ENCODE peak calls at places on chromosome 4, in six cellular contexts. X is K562, R is endothelial cell of umbilical vein, Q is HepG2, F is H1, U is GM12878. H is an unnamed sample.

GRCh38 chr4:26510334-26510705 is 20.0 kb upstream of the CCKAR start:
- DNase-seq in X (no peak), R (no peak), Q (no peak), F (no peak), U (no peak), H (no peak)

GRCh38 chr4:80361329-80361900 is 25.9 kb downstream of the CFAP299 start:
- DNase-seq in X (no peak), R (peak), Q (peak), F (no peak), U (no peak), H (peak)

GRCh38 chr4:146450524-146450923 is 71.2 kb downstream of the SLC10A7 start:
- DNase-seq in X (no peak), R (no peak), Q (no peak), F (no peak), U (no peak), H (no peak)

GRCh38 chr4:74933562-74934015 is 673 bp downstream of the PARM1 start:
- DNase-seq in X (no peak), R (peak), Q (no peak), F (no peak), U (no peak), H (no peak)

GRCh38 chr4:65139998-65140397 is 530.3 kb downstream of the EPHA5 start:
- DNase-seq in X (no peak), R (no peak), Q (no peak), F (no peak), U (no peak), H (no peak)

GRCh38 chr4:10173039-10173753 is 56.6 kb upstream of the WDR1 start:
- DNase-seq in X (peak), R (peak), Q (no peak), F (no peak), U (no peak), H (no peak)

GRCh38 chr4:70908993-70909556 is 6.9 kb downstream of the MOB1B start:
- DNase-seq in X (no peak), R (no peak), Q (no peak), F (no peak), U (no peak), H (no peak)

GRCh38 chr4:3303840-3304715 is 11.3 kb downstream of the RGS12 start:
- DNase-seq in X (no peak), R (no peak), Q (no peak), F (no peak), U (no peak), H (no peak)

GRCh38 chr4:155952546-155952945 is 1.1 kb downstream of the CTSO start:
- DNase-seq in X (no peak), R (peak), Q (no peak), F (no peak), U (no peak), H (no peak)

GRCh38 chr4:106421441-106422296 is 53.1 kb upstream of the GIMD1 start:
- DNase-seq in X (no peak), R (no peak), Q (peak), F (no peak), U (no peak), H (no peak)

GRCh38 chr4:137892134-137892533 is 350.0 kb downstream of the SLC7A11 start:
- DNase-seq in X (no peak), R (no peak), Q (no peak), F (no peak), U (no peak), H (no peak)

GRCh38 chr4:52997132-52997416 is 135.0 kb downstream of the RASL11B start:
- DNase-seq in X (no peak), R (peak), Q (no peak), F (no peak), U (no peak), H (no peak)

GRCh38 chr4:535924-536281 is 36.9 kb downstream of the PIGG start:
- DNase-seq in X (no peak), R (no peak), Q (no peak), F (no peak), U (no peak), H (no peak)

GRCh38 chr4:137664055-137664405 is 131.7 kb upstream of the PCDH18 start:
- DNase-seq in X (no peak), R (peak), Q (no peak), F (no peak), U (no peak), H (no peak)

GRCh38 chr4:6112606-6113290 is 87.6 kb downstream of the JAKMIP1 start:
- DNase-seq in X (no peak), R (no peak), Q (no peak), F (no peak), U (no peak), H (no peak)

GRCh38 chr4:6953751-6954380 is 44.2 kb downstream of the TBC1D14 start:
- DNase-seq in X (peak), R (no peak), Q (no peak), F (no peak), U (no peak), H (peak)

GRCh38 chr4:84814100-84814750 is 152.3 kb downstream of the WDFY3 start:
- DNase-seq in X (no peak), R (peak), Q (peak), F (no peak), U (no peak), H (peak)

GRCh38 chr4:102430511-102430910 is 70.6 kb upstream of the NFKB1 start:
- DNase-seq in X (no peak), R (peak), Q (no peak), F (no peak), U (no peak), H (no peak)

GRCh38 chr4:76302856-76303438 is 3.6 kb upstream of the STBD1 start:
- DNase-seq in X (no peak), R (no peak), Q (no peak), F (no peak), U (no peak), H (no peak)

GRCh38 chr4:118826723-118827444 is 9.0 kb downstream of the SEC24D start:
- DNase-seq in X (no peak), R (no peak), Q (peak), F (no peak), U (no peak), H (no peak)

GRCh38 chr4:158869761-158870160 is 100.9 kb downstream of the FNIP2 start:
- DNase-seq in X (no peak), R (no peak), Q (no peak), F (no peak), U (no peak), H (no peak)

GRCh38 chr4:15690020-15690809 is 8.6 kb downstream of the FAM200B start:
- DNase-seq in X (no peak), R (peak), Q (peak), F (no peak), U (no peak), H (peak)

GRCh38 chr4:6071191-6071958 is 53.1 kb upstream of the C4orf50 start:
- DNase-seq in X (no peak), R (no peak), Q (no peak), F (no peak), U (no peak), H (no peak)

GRCh38 chr4:140106277-140106842 is 47.6 kb downstream of the MAML3 start:
- DNase-seq in X (no peak), R (no peak), Q (no peak), F (no peak), U (no peak), H (no peak)

GRCh38 chr4:163486321-163486720 is 8.2 kb upstream of the TMA16 start:
- DNase-seq in X (no peak), R (no peak), Q (no peak), F (no peak), U (no peak), H (no peak)

GRCh38 chr4:145170209-145170608 is 10.2 kb downstream of the OTUD4 start:
- DNase-seq in X (no peak), R (peak), Q (no peak), F (no peak), U (no peak), H (no peak)

GRCh38 chr4:85708468-85708867 is 233.5 kb downstream of the ARHGAP24 start:
- DNase-seq in X (no peak), R (no peak), Q (no peak), F (no peak), U (no peak), H (no peak)

GRCh38 chr4:127880764-127881564 is at the start of gene PLK4:
- DNase-seq in X (peak), R (peak), Q (peak), F (peak), U (peak), H (peak)
- TF ChIP-seq POLR2A in X (peak), R (peak), Q (peak), F (peak), U (peak), H (peak)

DNA sequence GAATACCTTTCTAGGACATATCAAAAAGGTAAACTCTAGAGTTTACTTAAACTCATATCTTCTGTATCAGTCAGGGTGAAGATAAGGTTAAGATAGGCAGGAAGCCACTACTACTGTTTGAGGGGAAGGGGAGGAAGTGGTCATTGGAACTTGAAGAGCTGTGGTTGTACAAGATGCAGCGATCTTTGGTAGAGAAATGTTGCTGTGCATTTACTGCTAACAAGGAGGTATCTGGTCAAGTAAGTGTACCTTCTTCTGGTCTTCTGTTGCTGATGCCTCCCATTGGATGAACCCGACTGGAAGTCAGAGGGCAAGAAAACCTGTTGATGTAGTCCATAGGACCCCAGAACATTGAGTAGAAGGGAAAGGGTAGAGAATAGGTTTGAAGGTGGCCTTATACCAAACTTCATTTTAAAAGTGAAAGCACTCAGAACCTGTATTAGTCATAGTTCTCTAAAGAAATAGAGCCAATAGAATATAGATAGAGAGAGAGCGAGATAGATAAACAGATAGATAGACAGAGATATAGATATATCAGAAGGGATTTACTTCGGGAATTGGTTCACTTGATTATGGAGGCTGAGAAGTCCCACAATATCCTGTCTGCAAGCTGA is 47.9 kb upstream of the TSPAN5 start:
- DNase-seq in X (no peak), R (no peak), Q (no peak), F (no peak), U (no peak), H (no peak)
- TF ChIP-seq EZH2 in X (no peak), R (no peak), Q (no peak), F (no peak), U (no peak), H (no peak)

GRCh38 chr4:111014537-111014936 is 391.7 kb upstream of the PITX2 start:
- DNase-seq in X (no peak), R (no peak), Q (no peak), F (no peak), U (no peak), H (no peak)

GRCh38 chr4:111013846-111014245 is 391.0 kb upstream of the PITX2 start:
- DNase-seq in X (no peak), R (no peak), Q (no peak), F (no peak), U (no peak), H (no peak)

GRCh38 chr4:111016416-111016815 is 393.5 kb upstream of the PITX2 start:
- DNase-seq in X (no peak), R (no peak), Q (no peak), F (no peak), U (no peak), H (no peak)

GRCh38 chr4:111011458-111011857 is 388.6 kb upstream of the PITX2 start:
- DNase-seq in X (no peak), R (no peak), Q (no peak), F (no peak), U (no peak), H (no peak)
- TF ChIP-seq POLR2A in X (no peak), R (no peak), Q (no peak), F (no peak), U (no peak), H (no peak)

GRCh38 chr4:100188829-100189228 is 1.4 kb downstream of the DDIT4L start:
- DNase-seq in X (no peak), R (no peak), Q (no peak), F (no peak), U (no peak), H (no peak)
- TF ChIP-seq EZH2 in X (no peak), R (no peak), Q (no peak), F (no peak), U (no peak), H (no peak)

H was measured in HCT116.